ENCODE peak calls at places on chromosomes 12 and 14, in five cellular contexts. One of them, this sample, is unnamed.

GRCh38 chr12:95548056-95548538 is 3.2 kb downstream of the USP44 start:
- DNase-seq in IMR-90: no peak
- DNase-seq in GM12878: no peak
- DNase-seq in K562: peak; percentile 15
- DNase-seq in SK-N-SH: peak; percentile 72
- DNase-seq in this sample: no peak

GRCh38 chr14:100589760-100590469 is 2.7 kb upstream of the BEGAIN start:
- DNase-seq in GM12878: no peak
- DNase-seq in IMR-90: no peak
- DNase-seq in SK-N-SH: peak; percentile 30
- DNase-seq in K562: no peak
- DNase-seq in this sample: no peak

GRCh38 chr12:70427611-70428010 is 61.5 kb downstream of the KCNMB4 start:
- DNase-seq in SK-N-SH: no peak
- DNase-seq in K562: no peak
- DNase-seq in IMR-90: no peak
- DNase-seq in GM12878: no peak
- DNase-seq in this sample: no peak

GRCh38 chr12:34163443-34163842 is 141.1 kb downstream of the ALG10 start:
- DNase-seq in SK-N-SH: no peak
- DNase-seq in K562: no peak
- DNase-seq in IMR-90: no peak
- DNase-seq in GM12878: no peak
- DNase-seq in this sample: no peak

GRCh38 chr12:104835317-104835716 is 122.8 kb downstream of the SLC41A2 start:
- DNase-seq in IMR-90: no peak
- DNase-seq in K562: no peak
- DNase-seq in GM12878: no peak
- DNase-seq in SK-N-SH: no peak
- DNase-seq in this sample: no peak

GRCh38 chr12:85322715-85323114 is 42.7 kb downstream of the ALX1 start:
- DNase-seq in SK-N-SH: no peak
- DNase-seq in IMR-90: no peak
- DNase-seq in GM12878: no peak
- DNase-seq in K562: no peak
- DNase-seq in this sample: no peak

GRCh38 chr14:61559641-61560201 is 135.6 kb upstream of the HIF1A start:
- DNase-seq in IMR-90: no peak
- DNase-seq in GM12878: no peak
- DNase-seq in SK-N-SH: peak; percentile 40
- DNase-seq in K562: peak; percentile 81
- DNase-seq in this sample: peak; percentile 95

GRCh38 chr14:25032092-25032784 is 17.7 kb downstream of the STXBP6 start:
- DNase-seq in GM12878: no peak
- DNase-seq in IMR-90: no peak
- DNase-seq in K562: peak; percentile 7
- DNase-seq in SK-N-SH: no peak
- DNase-seq in this sample: peak; percentile 84

GRCh38 chr12:95269892-95270291 is 52.3 kb downstream of the VEZT start:
- DNase-seq in GM12878: no peak
- DNase-seq in SK-N-SH: no peak
- DNase-seq in K562: no peak
- DNase-seq in IMR-90: no peak
- DNase-seq in this sample: no peak

GRCh38 chr14:102015045-102015685 is 50.8 kb downstream of the DYNC1H1 start:
- DNase-seq in GM12878: no peak
- DNase-seq in SK-N-SH: no peak
- DNase-seq in IMR-90: peak; percentile 30
- DNase-seq in K562: no peak
- DNase-seq in this sample: no peak

GRCh38 chr14:52355016-52355430 is 40.9 kb downstream of the PTGER2 start:
- DNase-seq in SK-N-SH: no peak
- DNase-seq in K562: no peak
- DNase-seq in GM12878: no peak
- DNase-seq in IMR-90: peak; percentile 95
- DNase-seq in this sample: no peak

GRCh38 chr12:100279159-100279558 is 12.2 kb downstream of the SCYL2 start:
- DNase-seq in GM12878: no peak
- DNase-seq in IMR-90: no peak
- DNase-seq in SK-N-SH: no peak
- DNase-seq in K562: no peak
- DNase-seq in this sample: no peak

GRCh38 chr12:45192041-45192695 is 23.7 kb upstream of the ANO6 start:
- DNase-seq in IMR-90: peak; percentile 73
- DNase-seq in K562: peak; percentile 65
- DNase-seq in GM12878: no peak
- DNase-seq in SK-N-SH: no peak
- DNase-seq in this sample: peak; percentile 94

GRCh38 chr12:46265734-46266133 is 3.1 kb downstream of the SLC38A1 start:
- DNase-seq in GM12878: no peak
- DNase-seq in SK-N-SH: no peak
- DNase-seq in K562: no peak
- DNase-seq in IMR-90: no peak
- DNase-seq in this sample: no peak

GRCh38 chr14:33914676-33915516 is 36.0 kb downstream of the EGLN3 start:
- DNase-seq in SK-N-SH: no peak
- DNase-seq in IMR-90: peak; percentile 14
- DNase-seq in K562: peak; percentile 27
- DNase-seq in GM12878: no peak
- DNase-seq in this sample: no peak

GRCh38 chr14:74980746-74981661 is 21.7 kb upstream of the EIF2B2 start:
- DNase-seq in SK-N-SH: no peak
- DNase-seq in IMR-90: peak; percentile 19
- DNase-seq in K562: peak; percentile 5
- DNase-seq in GM12878: no peak
- DNase-seq in this sample: no peak

GRCh38 chr12:26631846-26632245 is 201.1 kb downstream of the ITPR2 start:
- DNase-seq in SK-N-SH: no peak
- DNase-seq in GM12878: no peak
- DNase-seq in K562: no peak
- DNase-seq in IMR-90: peak; percentile 38
- DNase-seq in this sample: no peak

GRCh38 chr14:32329690-32330290 is 692 bp downstream of the AKAP6 start:
- DNase-seq in IMR-90: no peak
- DNase-seq in SK-N-SH: no peak
- DNase-seq in GM12878: no peak
- DNase-seq in K562: no peak
- DNase-seq in this sample: no peak

GRCh38 chr12:114220311-114220710 is 185.6 kb downstream of the TBX5 start:
- DNase-seq in SK-N-SH: no peak
- DNase-seq in K562: no peak
- DNase-seq in GM12878: no peak
- DNase-seq in IMR-90: no peak
- DNase-seq in this sample: no peak

GRCh38 chr12:59650594-59651229 is 54.9 kb downstream of the SLC16A7 start:
- DNase-seq in SK-N-SH: no peak
- DNase-seq in IMR-90: peak; percentile 15
- DNase-seq in K562: no peak
- DNase-seq in GM12878: no peak
- DNase-seq in this sample: no peak

GRCh38 chr12:16610006-16610520 is 4.1 kb upstream of the LMO3 start:
- DNase-seq in K562: no peak
- DNase-seq in SK-N-SH: no peak
- DNase-seq in IMR-90: no peak
- DNase-seq in GM12878: no peak
- DNase-seq in this sample: no peak

GRCh38 chr12:12786371-12786715 is 884 bp downstream of the APOLD1 start:
- DNase-seq in SK-N-SH: no peak
- DNase-seq in GM12878: no peak
- DNase-seq in K562: no peak
- DNase-seq in IMR-90: no peak
- DNase-seq in this sample: no peak

GRCh38 chr12:51868821-51869489 is 18.9 kb upstream of the ANKRD33 start:
- DNase-seq in IMR-90: no peak
- DNase-seq in GM12878: no peak
- DNase-seq in K562: peak; percentile 73
- DNase-seq in SK-N-SH: peak; percentile 91
- DNase-seq in this sample: no peak

GRCh38 chr14:35412281-35413057 is 7.9 kb upstream of the NFKBIA start:
- DNase-seq in GM12878: no peak
- DNase-seq in IMR-90: no peak
- DNase-seq in K562: no peak
- DNase-seq in SK-N-SH: no peak
- DNase-seq in this sample: no peak
- TF ChIP-seq MXI1 in GM12878: no peak
- TF ChIP-seq MXI1 in IMR-90: no peak
- TF ChIP-seq MXI1 in K562: no peak
- TF ChIP-seq MXI1 in SK-N-SH: no peak
- TF ChIP-seq MXI1 in this sample: no peak

GRCh38 chr12:117282490-117282889 is 78.9 kb downstream of the NOS1 start:
- DNase-seq in K562: no peak
- DNase-seq in IMR-90: no peak
- DNase-seq in GM12878: no peak
- DNase-seq in SK-N-SH: no peak
- DNase-seq in this sample: no peak

GRCh38 chr12:117277875-117278274 is 83.6 kb downstream of the NOS1 start:
- DNase-seq in SK-N-SH: no peak
- DNase-seq in GM12878: no peak
- DNase-seq in K562: no peak
- DNase-seq in IMR-90: no peak
- DNase-seq in this sample: no peak

GRCh38 chr12:117284160-117284559 is 77.3 kb downstream of the NOS1 start:
- DNase-seq in K562: no peak
- DNase-seq in SK-N-SH: no peak
- DNase-seq in IMR-90: no peak
- DNase-seq in GM12878: no peak
- DNase-seq in this sample: no peak

GRCh38 chr12:117280019-117280680 is 81.3 kb downstream of the NOS1 start:
- DNase-seq in SK-N-SH: no peak
- DNase-seq in IMR-90: no peak
- DNase-seq in GM12878: no peak
- DNase-seq in K562: no peak
- DNase-seq in this sample: no peak

GRCh38 chr12:117279606-117280005 is 81.8 kb downstream of the NOS1 start:
- DNase-seq in K562: no peak
- DNase-seq in SK-N-SH: no peak
- DNase-seq in GM12878: no peak
- DNase-seq in IMR-90: no peak
- DNase-seq in this sample: no peak
- TF ChIP-seq MXI1 in K562: no peak
- TF ChIP-seq MXI1 in SK-N-SH: no peak
- TF ChIP-seq MXI1 in GM12878: no peak
- TF ChIP-seq MXI1 in IMR-90: no peak
- TF ChIP-seq MXI1 in this sample: no peak

DNA sequence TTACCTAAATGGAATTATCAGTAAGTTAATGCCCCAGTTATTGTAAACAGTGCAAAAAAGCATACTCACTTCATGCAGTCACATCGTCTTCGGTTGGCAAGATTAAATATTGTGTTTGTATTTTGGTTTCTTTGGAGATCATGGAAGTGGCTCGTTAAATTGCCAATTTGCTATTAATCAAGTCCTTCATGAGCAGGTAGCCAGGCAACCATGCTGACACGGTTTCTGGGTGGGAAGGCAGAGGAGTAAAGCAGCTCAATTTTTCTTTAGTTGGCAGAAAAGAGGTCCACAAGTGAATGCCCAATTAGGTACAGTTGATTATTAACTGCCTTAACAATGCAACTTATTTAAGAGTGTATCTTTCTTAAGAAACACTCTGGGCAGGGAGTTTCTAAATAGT is 43.9 kb downstream of the PPP4R3A start:
- DNase-seq in SK-N-SH: no peak
- DNase-seq in K562: no peak
- DNase-seq in GM12878: no peak
- DNase-seq in IMR-90: no peak
- DNase-seq in this sample: no peak
- TF ChIP-seq MXI1 in SK-N-SH: no peak
- TF ChIP-seq MXI1 in K562: no peak
- TF ChIP-seq MXI1 in GM12878: no peak
- TF ChIP-seq MXI1 in IMR-90: no peak
- TF ChIP-seq MXI1 in this sample: no peak

DNA sequence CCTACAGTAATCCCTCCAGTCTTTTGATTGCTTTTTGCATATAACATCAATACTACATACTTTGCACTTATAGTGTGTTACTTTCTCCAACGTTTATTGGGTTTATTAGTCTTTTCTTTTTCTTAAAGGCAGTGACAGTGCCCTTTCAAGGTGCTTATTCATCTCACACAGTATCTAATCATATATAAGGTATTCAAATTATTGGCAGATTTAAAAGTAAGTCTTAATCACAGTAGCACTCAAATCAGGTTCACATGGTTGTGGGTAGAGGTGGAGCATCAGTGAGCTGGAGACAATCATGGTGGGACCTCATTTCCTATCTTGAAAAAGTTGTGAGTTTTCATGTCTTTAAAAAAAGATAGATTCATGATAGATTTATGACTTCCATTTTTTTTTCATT is 706.2 kb downstream of the GALC start:
- DNase-seq in IMR-90: no peak
- DNase-seq in K562: no peak
- DNase-seq in GM12878: no peak
- DNase-seq in SK-N-SH: no peak
- DNase-seq in this sample: no peak
- TF ChIP-seq MXI1 in IMR-90: no peak
- TF ChIP-seq MXI1 in K562: no peak
- TF ChIP-seq MXI1 in GM12878: no peak
- TF ChIP-seq MXI1 in SK-N-SH: no peak
- TF ChIP-seq MXI1 in this sample: no peak

GRCh38 chr12:99110212-99110611 is 465.1 kb downstream of the APAF1 start:
- DNase-seq in SK-N-SH: no peak
- DNase-seq in K562: no peak
- DNase-seq in GM12878: no peak
- DNase-seq in IMR-90: no peak
- DNase-seq in this sample: no peak

GRCh38 chr12:99110866-99111265 is 465.8 kb downstream of the APAF1 start:
- DNase-seq in GM12878: no peak
- DNase-seq in SK-N-SH: no peak
- DNase-seq in K562: no peak
- DNase-seq in IMR-90: no peak
- DNase-seq in this sample: no peak

GRCh38 chr12:99108924-99109323 is 463.8 kb downstream of the APAF1 start:
- DNase-seq in IMR-90: no peak
- DNase-seq in GM12878: no peak
- DNase-seq in K562: no peak
- DNase-seq in SK-N-SH: no peak
- DNase-seq in this sample: no peak

DNA sequence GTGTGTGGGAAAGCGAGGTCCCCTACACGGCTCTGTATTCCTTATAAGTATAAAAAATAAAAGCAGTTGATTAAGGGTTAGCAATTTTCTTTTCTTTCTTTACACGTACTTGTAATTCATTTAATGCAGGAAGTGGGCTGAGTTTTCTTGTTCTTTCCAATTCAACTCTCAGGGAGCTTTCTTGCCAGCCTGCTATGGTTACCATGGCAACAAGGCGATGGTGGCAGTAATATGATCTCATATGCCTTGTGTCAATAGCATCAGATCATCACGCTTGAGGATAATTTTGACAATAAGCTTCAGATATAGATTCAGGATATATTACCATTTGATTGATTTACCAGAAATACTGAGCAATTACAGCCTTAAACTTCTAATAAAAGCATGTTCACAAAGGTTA is 466.5 kb downstream of the APAF1 start:
- DNase-seq in GM12878: no peak
- DNase-seq in IMR-90: no peak
- DNase-seq in SK-N-SH: no peak
- DNase-seq in K562: no peak
- DNase-seq in this sample: no peak
- TF ChIP-seq MXI1 in GM12878: no peak
- TF ChIP-seq MXI1 in IMR-90: no peak
- TF ChIP-seq MXI1 in SK-N-SH: no peak
- TF ChIP-seq MXI1 in K562: no peak
- TF ChIP-seq MXI1 in this sample: no peak